ENCODE peak calls at places on chromosomes 11 and 22, in four cellular contexts. U is IMR-90, K is astrocyte, M is fibroblast of lung. I is an unnamed sample.

GRCh38 chr11:33307984-33308383 is 50.8 kb downstream of the HIPK3 start:
- DNase-seq in K (peak; percentile 20), M (no peak), U (no peak), I (no peak)

GRCh38 chr22:40855104-40855959 is 1.1 kb downstream of the ST13 start:
- DNase-seq in M (peak; percentile 29), K (no peak), U (no peak), I (peak; percentile 42)

GRCh38 chr11:8841899-8842298 is 69.1 kb upstream of the AKIP1 start:
- DNase-seq in K (peak; percentile 47), M (no peak), U (peak; percentile 42), I (no peak)

GRCh38 chr22:41094036-41094435 is 1.6 kb downstream of the EP300 start:
- DNase-seq in K (peak; percentile 22), U (peak; percentile 40), M (peak; percentile 40), I (no peak)

GRCh38 chr22:22670076-22670795 is 25.8 kb downstream of the GGTLC2 start:
- DNase-seq in M (no peak), U (no peak), K (no peak), I (no peak)

GRCh38 chr22:31800065-31800464 is 46.2 kb downstream of the DEPDC5 start:
- DNase-seq in M (peak; percentile 15), K (peak; percentile 43), U (peak; percentile 78), I (no peak)

GRCh38 chr22:17866127-17866526 is 91.9 kb upstream of the BID start:
- DNase-seq in K (no peak), M (no peak), U (no peak), I (no peak)

GRCh38 chr11:92939305-92939704 is 30.1 kb upstream of the MTNR1B start:
- DNase-seq in M (no peak), U (no peak), K (no peak), I (no peak)

GRCh38 chr11:134592391-134592990 is 180.4 kb upstream of the B3GAT1 start:
- DNase-seq in K (no peak), U (no peak), M (no peak), I (peak; percentile 93)

GRCh38 chr11:12001152-12001551 is 7.3 kb downstream of the DKK3 start:
- DNase-seq in U (no peak), K (no peak), M (no peak), I (no peak)

GRCh38 chr22:39622881-39623367 is 52.4 kb downstream of the CACNA1I start:
- DNase-seq in K (no peak), U (peak; percentile 9), M (peak; percentile 22), I (peak; percentile 95)

GRCh38 chr11:85137597-85137996 is 489.5 kb downstream of the DLG2 start:
- DNase-seq in K (no peak), U (no peak), M (no peak), I (no peak)

GRCh38 chr22:30414525-30415047 is 11.0 kb upstream of the MTFP1 start:
- DNase-seq in K (no peak), U (no peak), M (no peak), I (no peak)

GRCh38 chr22:27577570-27577969 is 224.0 kb downstream of the MN1 start:
- DNase-seq in U (no peak), K (no peak), M (no peak), I (no peak)

GRCh38 chr22:28246392-28246791 is 327.3 kb upstream of the PITPNB start:
- DNase-seq in K (peak; percentile 97), M (peak; percentile 27), U (peak; percentile 72), I (no peak)

GRCh38 chr11:60937144-60937527 is 12.9 kb downstream of the TMEM132A start:
- DNase-seq in M (no peak), K (no peak), U (no peak), I (no peak)

GRCh38 chr11:95950905-95951304 is 27.0 kb upstream of the MTMR2 start:
- DNase-seq in M (no peak), K (no peak), U (no peak), I (no peak)

GRCh38 chr11:123217897-123218296 is 22.8 kb upstream of the CLMP start:
- DNase-seq in K (no peak), U (no peak), M (no peak), I (peak; percentile 77)

GRCh38 chr22:22248878-22249277 is 4.3 kb downstream of the VPREB1 start:
- DNase-seq in M (no peak), K (no peak), U (no peak), I (no peak)

GRCh38 chr11:6919698-6920097 is 1.1 kb upstream of the OR2D3 start:
- DNase-seq in K (no peak), M (no peak), U (no peak), I (no peak)

GRCh38 chr11:74321487-74322188 is 10.2 kb upstream of the P4HA3 start:
- DNase-seq in M (peak; percentile 68), K (peak; percentile 63), U (peak; percentile 65), I (peak; percentile 71)

GRCh38 chr11:65130631-65131416 is 3.5 kb downstream of the SYVN1 start:
- DNase-seq in K (no peak), M (no peak), U (no peak), I (no peak)

GRCh38 chr11:47408598-47409439 is 429 bp downstream of the SLC39A13 start:
- DNase-seq in M (peak; percentile 85), U (peak; percentile 87), K (peak; percentile 78), I (peak; percentile 79)

GRCh38 chr22:28674121-28674563 is 5.5 kb downstream of the TTC28 start:
- DNase-seq in U (peak; percentile 43), K (peak; percentile 69), M (peak; percentile 61), I (no peak)

GRCh38 chr11:96205460-96205809 is 137.6 kb downstream of the MAML2 start:
- DNase-seq in K (no peak), U (no peak), M (no peak), I (no peak)

GRCh38 chr11:114178656-114179055 is 117.5 kb upstream of the NNMT start:
- DNase-seq in U (no peak), K (no peak), M (no peak), I (no peak)

GRCh38 chr22:29636751-29637150 is 33.3 kb downstream of the NF2 start:
- DNase-seq in M (no peak), U (no peak), K (peak; percentile 39), I (no peak)

GRCh38 chr11:87251560-87251959 is 213.8 kb downstream of the TMEM135 start:
- DNase-seq in K (no peak), M (no peak), U (peak; percentile 13), I (no peak)

GRCh38 chr22:19607198-19608113 is 83.2 kb upstream of the CLDN5 start:
- DNase-seq in K (no peak), M (no peak), U (peak; percentile 8), I (no peak)

GRCh38 chr22:19611590-19611989 is 87.4 kb upstream of the CLDN5 start:
- DNase-seq in K (no peak), U (no peak), M (no peak), I (no peak)

GRCh38 chr22:19612866-19613572 is 88.8 kb upstream of the CLDN5 start:
- DNase-seq in U (no peak), M (no peak), K (no peak), I (no peak)

GRCh38 chr22:19608114-19608494 is 83.9 kb upstream of the CLDN5 start:
- DNase-seq in M (no peak), U (no peak), K (no peak), I (no peak)

DNA sequence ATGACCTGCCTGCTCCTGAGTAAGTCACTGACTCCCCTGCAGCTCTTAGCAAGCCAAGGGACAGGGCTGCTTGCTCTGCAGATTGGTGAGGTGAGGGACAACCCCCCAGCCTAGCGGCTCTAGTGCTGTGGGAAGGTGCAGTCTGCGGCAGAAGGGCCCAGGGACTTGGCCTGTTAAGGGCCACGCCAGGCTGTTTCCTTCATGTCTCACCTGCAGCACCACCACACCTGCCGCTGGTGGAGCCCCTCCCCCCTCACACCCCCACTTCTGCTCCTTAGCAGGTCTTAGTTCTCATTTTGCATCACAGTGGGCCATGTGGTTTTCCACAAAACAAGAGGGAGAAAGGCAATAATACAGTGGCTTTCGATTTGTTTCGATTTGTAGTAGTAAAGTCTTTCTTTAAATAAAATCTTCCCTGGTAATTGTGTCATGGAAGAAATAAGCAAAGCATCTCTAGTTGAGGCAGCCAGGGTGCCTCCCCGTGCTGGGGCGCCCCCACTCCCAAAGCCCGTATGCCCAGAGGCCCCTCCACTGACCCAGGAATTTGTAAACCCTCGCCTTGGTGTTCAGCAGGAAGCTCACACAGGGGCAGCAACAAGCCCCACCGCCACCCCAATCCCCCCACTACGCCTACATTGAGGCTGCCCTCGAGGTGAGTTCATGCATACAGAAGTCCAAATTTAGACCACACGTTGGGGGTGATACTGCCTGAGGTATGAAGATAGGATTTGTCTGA is 86.5 kb upstream of the CLDN5 start:
- DNase-seq in K (no peak), M (no peak), U (no peak), I (peak; percentile 80)
- H3K27me3 ChIP-seq in K (peaks cover 13% of the 10 kb centered on the region), M (peaks cover 32% of the 10 kb centered on the region), U (peaks cover 57% of the 10 kb centered on the region), I (peaks cover 6% of the 10 kb centered on the region)

DNA sequence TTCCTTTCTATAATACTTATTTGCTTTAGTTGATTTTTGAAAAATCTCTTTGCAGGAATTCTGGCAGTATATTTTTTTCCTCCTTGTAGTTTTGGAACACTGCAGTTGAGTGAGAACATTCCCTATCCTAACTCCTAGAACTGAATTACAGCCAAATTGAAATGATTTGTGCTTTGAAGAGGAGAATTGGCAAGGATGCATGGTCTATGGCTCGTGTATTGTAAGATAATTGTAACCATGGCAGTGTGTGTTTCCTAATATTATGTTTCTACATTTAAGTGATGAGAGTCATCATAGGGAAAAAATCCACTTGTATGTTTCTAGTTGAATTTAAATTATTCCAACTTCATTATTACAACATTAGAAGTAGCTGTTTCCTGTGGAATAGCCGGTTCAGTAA is 80.9 kb upstream of the MYO18B start:
- DNase-seq in M (peak; percentile 60), K (peak; percentile 4), U (no peak), I (no peak)
- H3K9ac ChIP-seq in M (no peak overlapping the region), K (no peak overlapping the region), U (no peak overlapping the region), I (no peak overlapping the region)

DNA sequence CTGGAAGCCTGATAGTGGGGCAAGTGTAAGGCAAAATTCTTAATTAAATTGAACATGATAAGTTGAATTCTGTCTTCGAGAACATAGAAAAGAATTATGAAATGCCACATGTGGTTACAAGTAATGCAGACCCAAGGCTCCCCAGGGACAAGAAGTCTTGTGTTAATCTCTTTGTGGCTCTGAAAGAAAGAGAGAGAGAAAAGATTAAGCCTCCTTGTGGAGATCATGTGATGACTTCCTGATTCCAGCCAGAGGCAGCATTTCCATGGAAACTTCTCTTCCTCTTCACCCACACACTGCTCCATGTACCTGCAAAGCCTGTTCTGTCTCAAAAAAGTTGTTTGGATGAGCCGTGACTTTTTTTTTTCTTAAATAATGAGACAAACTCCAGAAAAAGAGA is 1.9 kb upstream of the TYR start:
- DNase-seq in M (no peak), K (no peak), U (no peak), I (peak; percentile 40)
- H3K27me3 ChIP-seq in M (no peaks in the 10 kb centered on the region), K (no peaks in the 10 kb centered on the region), U (no peaks in the 10 kb centered on the region), I (no peaks in the 10 kb centered on the region)

DNA sequence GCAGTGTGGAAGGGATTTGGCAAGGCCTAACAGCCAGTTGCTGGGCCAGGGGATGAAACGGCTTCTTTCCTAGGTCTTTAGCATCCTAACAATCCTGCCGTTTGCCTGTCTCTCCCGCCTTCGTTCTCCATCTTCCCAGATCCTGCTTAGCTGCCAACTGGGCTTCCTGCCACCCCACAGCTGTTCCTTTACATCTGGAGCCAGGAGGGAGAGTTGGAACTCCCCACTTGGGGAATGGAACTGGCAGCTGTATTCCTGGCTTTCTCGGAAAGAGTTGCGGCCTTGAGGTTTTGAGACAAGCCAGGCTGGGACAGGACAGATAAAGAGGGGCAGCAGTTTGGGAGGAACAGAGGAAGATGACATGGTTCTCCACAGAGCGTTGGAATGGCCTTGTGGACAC is 59.6 kb downstream of the ST3GAL4 start:
- DNase-seq in M (peak; percentile 96), U (peak; percentile 69), K (no peak), I (no peak)
- H3K9ac ChIP-seq in M (no peak overlapping the region), U (no peak overlapping the region), K (no peak overlapping the region), I (no peak overlapping the region)

DNA sequence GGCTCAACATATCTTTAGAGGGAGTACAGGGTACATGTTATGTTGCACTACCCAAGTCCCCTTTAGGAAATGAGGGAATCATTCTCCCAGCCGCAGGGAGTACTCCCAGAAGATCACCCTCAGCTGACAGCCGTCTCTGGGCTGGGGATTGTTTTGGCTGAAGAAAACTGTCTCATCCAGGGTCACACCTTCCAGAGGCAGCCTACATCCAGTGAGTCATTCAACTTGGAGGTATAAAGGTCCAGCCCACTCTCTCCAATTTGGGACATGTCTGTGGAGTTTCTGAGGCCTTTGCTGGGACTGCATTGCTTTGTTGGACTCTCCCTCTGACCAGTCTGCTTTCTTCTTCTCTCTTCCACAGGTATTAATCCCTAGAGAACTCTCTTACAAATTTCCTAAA is 42.1 kb downstream of the RASSF10 start:
- DNase-seq in K (peak; percentile 24), M (no peak), U (no peak), I (no peak)
- H3K27me3 ChIP-seq in K (peaks cover 8% of the 10 kb centered on the region), M (peaks cover 21% of the 10 kb centered on the region), U (peaks cover 40% of the 10 kb centered on the region), I (no peaks in the 10 kb centered on the region)